ENCODE peak calls at places on chromosome 1, in seven cellular contexts. Y is HAP-1; M is HCT116; V is cardiac muscle cell; X is neural progenitor cell; F is effector memory CD4-positive, alpha-beta T cell; L is fibroblast of lung. H is an unnamed sample.
A peak's percentile ranks its signal among the peaks of the same experiment; 100 is the strongest.

GRCh38 chr1:152392909-152393308 is 21.2 kb downstream of the CRNN start:
- DNase-seq in M (no peak), L (no peak), V (no peak), Y (no peak), X (no peak), F (peak; percentile 20), H (no peak)

GRCh38 chr1:87024936-87025537 is 110.6 kb downstream of the HS2ST1 start:
- DNase-seq in X (peak; percentile 29), V (peak; percentile 54), M (peak; percentile 15), F (no peak), Y (no peak), L (peak; percentile 41), H (no peak)

GRCh38 chr1:54865238-54866073 is 21.5 kb downstream of the DHCR24 start:
- DNase-seq in V (no peak), L (no peak), F (no peak), M (no peak), Y (no peak), X (no peak), H (no peak)

GRCh38 chr1:184664042-184664659 is 90.5 kb downstream of the EDEM3 start:
- DNase-seq in F (no peak), Y (peak; percentile 88), X (peak; percentile 94), V (peak; percentile 77), L (peak; percentile 78), M (peak; percentile 26), H (peak; percentile 82)

GRCh38 chr1:92473781-92474495 is 12.8 kb downstream of the GFI1 start:
- DNase-seq in M (no peak), F (no peak), V (no peak), Y (no peak), X (no peak), L (no peak), H (no peak)

GRCh38 chr1:68384872-68385390 is 64.8 kb downstream of the RPE65 start:
- DNase-seq in X (no peak), Y (no peak), L (peak; percentile 80), F (no peak), M (peak; percentile 95), V (peak; percentile 93), H (no peak)

GRCh38 chr1:219174672-219175564 is 1.2 kb downstream of the LYPLAL1 start:
- DNase-seq in V (peak; percentile 91), Y (no peak), M (no peak), X (peak; percentile 54), F (no peak), L (peak; percentile 89), H (no peak)

GRCh38 chr1:223731076-223731770 is 18.9 kb downstream of the CAPN2 start:
- DNase-seq in L (peak; percentile 74), Y (no peak), F (no peak), M (no peak), V (peak; percentile 86), X (no peak), H (peak; percentile 84)

GRCh38 chr1:89381617-89382016 is 17.8 kb downstream of the GBP6 start:
- DNase-seq in M (no peak), X (no peak), F (no peak), Y (no peak), V (no peak), L (no peak), H (no peak)

GRCh38 chr1:226627924-226628623 is 79.5 kb downstream of the STUM start:
- DNase-seq in Y (no peak), M (no peak), V (no peak), F (no peak), L (no peak), X (no peak), H (no peak)

GRCh38 chr1:57576750-57577149 is 152.9 kb upstream of the DAB1 start:
- DNase-seq in F (no peak), M (no peak), Y (no peak), L (no peak), V (no peak), X (no peak), H (no peak)

GRCh38 chr1:53206735-53207379 is 10.2 kb downstream of the CPT2 start:
- DNase-seq in L (no peak), X (no peak), Y (no peak), V (no peak), F (no peak), M (no peak), H (no peak)

GRCh38 chr1:214857716-214858115 is 224.8 kb upstream of the KCNK2 start:
- DNase-seq in F (no peak), X (no peak), Y (no peak), M (no peak), V (no peak), L (peak; percentile 33), H (no peak)

GRCh38 chr1:231950732-231951131 is 324.1 kb downstream of the DISC1 start:
- DNase-seq in M (no peak), F (no peak), V (no peak), Y (no peak), X (no peak), L (no peak), H (no peak)

GRCh38 chr1:56434025-56434424 is 145.3 kb downstream of the PLPP3 start:
- DNase-seq in X (no peak), L (no peak), V (peak; percentile 42), Y (no peak), F (no peak), M (no peak), H (no peak)

GRCh38 chr1:84613026-84613425 is 38.8 kb upstream of the CTBS start:
- DNase-seq in X (no peak), V (peak; percentile 50), Y (no peak), M (no peak), L (peak; percentile 30), F (no peak), H (no peak)

GRCh38 chr1:109704173-109704572 is 7.9 kb upstream of the GSTM5 start:
- DNase-seq in V (no peak), Y (no peak), F (no peak), X (peak; percentile 15), L (no peak), M (no peak), H (no peak)

GRCh38 chr1:25037174-25038074 is 107.3 kb upstream of the RUNX3 start:
- DNase-seq in L (peak; percentile 11), F (peak; percentile 42), X (peak; percentile 70), M (peak; percentile 48), V (peak; percentile 35), Y (peak; percentile 59), H (no peak)

GRCh38 chr1:56017336-56017735 is 562.0 kb downstream of the PLPP3 start:
- DNase-seq in M (no peak), F (no peak), L (no peak), V (no peak), X (no peak), Y (no peak), H (no peak)

GRCh38 chr1:183794084-183794483 is 10.8 kb upstream of the RGL1 start:
- DNase-seq in Y (no peak), L (no peak), M (no peak), V (no peak), F (no peak), X (no peak), H (no peak)

GRCh38 chr1:15618685-15619525 is 1.6 kb downstream of the DDI2 start:
- DNase-seq in X (no peak), Y (no peak), M (no peak), V (peak; percentile 69), L (peak; percentile 94), F (no peak), H (no peak)

GRCh38 chr1:53390736-53391135 is 62.9 kb upstream of the LRP8 start:
- DNase-seq in L (no peak), F (no peak), V (no peak), X (no peak), M (no peak), Y (no peak), H (no peak)

GRCh38 chr1:171433451-171433850 is 51.9 kb upstream of the PRRC2C start:
- DNase-seq in X (no peak), F (no peak), V (peak; percentile 23), L (peak; percentile 42), M (no peak), Y (no peak), H (no peak)

GRCh38 chr1:29802181-29803068 is 566.1 kb downstream of the PTPRU start:
- DNase-seq in M (no peak), F (no peak), X (no peak), Y (no peak), L (no peak), V (no peak), H (no peak)

GRCh38 chr1:228163004-228163753 is 2.4 kb upstream of the IBA57 start:
- DNase-seq in V (peak; percentile 67), L (no peak), X (no peak), F (no peak), Y (no peak), M (no peak), H (peak; percentile 87)

GRCh38 chr1:118981436-118981835 is 6.7 kb downstream of the TBX15 start:
- DNase-seq in X (no peak), L (no peak), Y (no peak), M (no peak), V (no peak), F (no peak), H (no peak)

GRCh38 chr1:118977591-118977990 is 10.6 kb downstream of the TBX15 start:
- DNase-seq in F (no peak), M (no peak), X (no peak), V (no peak), L (no peak), Y (no peak), H (no peak)

GRCh38 chr1:118979754-118980270 is 8.3 kb downstream of the TBX15 start:
- DNase-seq in F (no peak), M (no peak), V (no peak), Y (no peak), X (peak; percentile 51), L (no peak), H (no peak)

GRCh38 chr1:118982281-118982680 is 5.9 kb downstream of the TBX15 start:
- DNase-seq in Y (no peak), L (no peak), V (no peak), X (no peak), F (no peak), M (no peak), H (no peak)

GRCh38 chr1:118978914-118979701 is 9.0 kb downstream of the TBX15 start:
- DNase-seq in L (no peak), X (peak; percentile 55), Y (no peak), F (no peak), V (no peak), M (no peak), H (no peak)
- H3K27me3 ChIP-seq in L (peaks cover 44% of the 10 kb centered on the region), X (peaks cover 100% of the 10 kb centered on the region), Y (no peaks in the 10 kb centered on the region), F (peaks cover 26% of the 10 kb centered on the region), V (peaks cover 100% of the 10 kb centered on the region), M (peaks cover 34% of the 10 kb centered on the region), H (peaks cover 3% of the 10 kb centered on the region)

GRCh38 chr1:99650773-99651437 is 5.0 kb downstream of the PALMD start:
- DNase-seq in V (peak; percentile 63), M (no peak), X (peak; percentile 28), L (no peak), F (no peak), Y (no peak), H (no peak)
- H3K4me1 ChIP-seq in V (peaks cover 11% of the 10 kb centered on the region), M (no peaks in the 10 kb centered on the region), X (peaks cover 57% of the 10 kb centered on the region), L (no peaks in the 10 kb centered on the region), F (no peaks in the 10 kb centered on the region), Y (peaks cover 10% of the 10 kb centered on the region), H (peaks cover 5% of the 10 kb centered on the region)

DNA sequence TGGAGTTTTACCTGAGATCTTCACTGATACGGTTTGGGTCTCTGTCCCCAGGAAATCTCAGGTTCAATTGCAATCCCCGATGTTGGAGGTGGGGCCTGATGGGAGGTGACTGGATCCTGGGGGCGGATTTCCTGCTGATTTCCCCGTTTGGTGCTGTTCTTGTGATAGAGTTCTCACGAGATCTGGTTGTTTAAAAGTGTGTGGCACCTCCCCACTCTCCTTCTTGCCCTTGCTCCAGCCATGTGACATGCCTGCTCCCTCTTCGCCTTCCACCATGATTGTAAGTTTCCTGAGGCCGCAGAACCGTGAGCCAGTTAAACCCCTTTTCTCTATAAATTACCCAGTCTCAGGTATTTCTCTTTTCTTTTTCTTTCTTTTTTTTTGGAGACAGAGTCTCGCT is 126.4 kb upstream of the SLC45A1 start:
- DNase-seq in L (no peak), X (no peak), V (no peak), F (no peak), M (no peak), Y (no peak), H (no peak)
- H3K27me3 ChIP-seq in L (no peaks in the 10 kb centered on the region), X (no peaks in the 10 kb centered on the region), V (no peaks in the 10 kb centered on the region), F (no peaks in the 10 kb centered on the region), M (no peaks in the 10 kb centered on the region), Y (no peaks in the 10 kb centered on the region), H (no peaks in the 10 kb centered on the region)

GRCh38 chr1:37475380-37476086 is 1.2 kb downstream of the ZC3H12A start:
- DNase-seq in L (no peak), X (no peak), Y (no peak), V (no peak), F (no peak), M (no peak), H (peak; percentile 56)
- H3K4me1 ChIP-seq in L (peaks cover 57% of the 10 kb centered on the region), X (peaks cover 11% of the 10 kb centered on the region), Y (peaks cover 19% of the 10 kb centered on the region), V (peaks cover 8% of the 10 kb centered on the region), F (peaks cover 55% of the 10 kb centered on the region), M (peaks cover 78% of the 10 kb centered on the region), H (peaks cover 39% of the 10 kb centered on the region)